ENCODE peak calls at places on chromosomes 11 and 22, in six cellular contexts. One of them, this sample, is unnamed.

GRCh38 chr11:32148824-32149223 is 58.0 kb downstream of the RCN1 start:
- DNase-seq in upper lobe of right lung: no peak
- DNase-seq in prostate gland: no peak
- DNase-seq in OCI-LY7: no peak
- DNase-seq in fibroblast of lung: no peak
- DNase-seq in ovary: no peak
- DNase-seq in this sample: no peak

GRCh38 chr11:46906596-46906995 is 11.8 kb downstream of the LRP4 start:
- DNase-seq in upper lobe of right lung: no peak
- DNase-seq in prostate gland: no peak
- DNase-seq in OCI-LY7: no peak
- DNase-seq in fibroblast of lung: no peak
- DNase-seq in ovary: peak
- DNase-seq in this sample: no peak

GRCh38 chr22:38753894-38754246 is 1.9 kb downstream of the SUN2 start:
- DNase-seq in upper lobe of right lung: no peak
- DNase-seq in prostate gland: no peak
- DNase-seq in OCI-LY7: no peak
- DNase-seq in fibroblast of lung: no peak
- DNase-seq in ovary: no peak
- DNase-seq in this sample: no peak

GRCh38 chr22:50177537-50178470 is 7.3 kb downstream of the PANX2 start:
- DNase-seq in upper lobe of right lung: no peak
- DNase-seq in prostate gland: no peak
- DNase-seq in OCI-LY7: no peak
- DNase-seq in fibroblast of lung: no peak
- DNase-seq in ovary: peak
- DNase-seq in this sample: no peak

GRCh38 chr22:33747029-33747428 is 173.2 kb downstream of the LARGE1 start:
- DNase-seq in upper lobe of right lung: no peak
- DNase-seq in prostate gland: no peak
- DNase-seq in OCI-LY7: no peak
- DNase-seq in fibroblast of lung: no peak
- DNase-seq in ovary: no peak
- DNase-seq in this sample: no peak

GRCh38 chr11:36400768-36401455 is 104.8 kb downstream of the PRR5L start:
- DNase-seq in upper lobe of right lung: no peak
- DNase-seq in prostate gland: no peak
- DNase-seq in OCI-LY7: no peak
- DNase-seq in fibroblast of lung: no peak
- DNase-seq in ovary: no peak
- DNase-seq in this sample: no peak

GRCh38 chr22:44574057-44574456 is 76.0 kb upstream of the RTL6 start:
- DNase-seq in upper lobe of right lung: peak
- DNase-seq in prostate gland: peak
- DNase-seq in OCI-LY7: no peak
- DNase-seq in fibroblast of lung: peak
- DNase-seq in ovary: peak
- DNase-seq in this sample: no peak

GRCh38 chr11:108568183-108568858 is 25.2 kb downstream of the EXPH5 start:
- DNase-seq in upper lobe of right lung: no peak
- DNase-seq in prostate gland: no peak
- DNase-seq in OCI-LY7: no peak
- DNase-seq in fibroblast of lung: peak
- DNase-seq in ovary: peak
- DNase-seq in this sample: no peak

GRCh38 chr11:128828350-128828749 is 38.7 kb downstream of the KCNJ1 start:
- DNase-seq in upper lobe of right lung: no peak
- DNase-seq in prostate gland: no peak
- DNase-seq in OCI-LY7: no peak
- DNase-seq in fibroblast of lung: no peak
- DNase-seq in ovary: no peak
- DNase-seq in this sample: no peak

GRCh38 chr11:71446942-71447688 is 1.1 kb downstream of the DHCR7 start:
- DNase-seq in upper lobe of right lung: no peak
- DNase-seq in prostate gland: peak
- DNase-seq in OCI-LY7: no peak
- DNase-seq in fibroblast of lung: peak
- DNase-seq in ovary: no peak
- DNase-seq in this sample: no peak

GRCh38 chr22:26524870-26525269 is 12.6 kb upstream of the TFIP11 start:
- DNase-seq in upper lobe of right lung: no peak
- DNase-seq in prostate gland: no peak
- DNase-seq in OCI-LY7: no peak
- DNase-seq in fibroblast of lung: no peak
- DNase-seq in ovary: no peak
- DNase-seq in this sample: no peak

GRCh38 chr22:49590851-49591445 is 236.7 kb downstream of the BRD1 start:
- DNase-seq in upper lobe of right lung: peak
- DNase-seq in prostate gland: no peak
- DNase-seq in OCI-LY7: no peak
- DNase-seq in fibroblast of lung: no peak
- DNase-seq in ovary: no peak
- DNase-seq in this sample: no peak

GRCh38 chr22:44351685-44352377 is 39.1 kb upstream of the SHISAL1 start:
- DNase-seq in upper lobe of right lung: no peak
- DNase-seq in prostate gland: peak
- DNase-seq in OCI-LY7: no peak
- DNase-seq in fibroblast of lung: peak
- DNase-seq in ovary: peak
- DNase-seq in this sample: no peak

GRCh38 chr11:26947379-26947844 is 46.5 kb upstream of the FIBIN start:
- DNase-seq in upper lobe of right lung: no peak
- DNase-seq in prostate gland: peak
- DNase-seq in OCI-LY7: no peak
- DNase-seq in fibroblast of lung: peak
- DNase-seq in ovary: peak
- DNase-seq in this sample: no peak

GRCh38 chr22:27399161-27399560 is 402.4 kb downstream of the MN1 start:
- DNase-seq in upper lobe of right lung: no peak
- DNase-seq in prostate gland: no peak
- DNase-seq in OCI-LY7: no peak
- DNase-seq in fibroblast of lung: peak
- DNase-seq in ovary: peak
- DNase-seq in this sample: no peak

GRCh38 chr11:69644071-69644961 is 3.4 kb downstream of the CCND1 start:
- DNase-seq in upper lobe of right lung: peak
- DNase-seq in prostate gland: peak
- DNase-seq in OCI-LY7: no peak
- DNase-seq in fibroblast of lung: peak
- DNase-seq in ovary: peak
- DNase-seq in this sample: no peak
- H3K4me3 ChIP-seq in upper lobe of right lung: peak
- H3K4me3 ChIP-seq in prostate gland: peak
- H3K4me3 ChIP-seq in OCI-LY7: no peak
- H3K4me3 ChIP-seq in fibroblast of lung: no peak
- H3K4me3 ChIP-seq in ovary: no peak
- H3K4me3 ChIP-seq in this sample: no peak

GRCh38 chr11:127791844-127792243 is 791.3 kb upstream of the KIRREL3 start:
- DNase-seq in upper lobe of right lung: no peak
- DNase-seq in prostate gland: no peak
- DNase-seq in OCI-LY7: no peak
- DNase-seq in fibroblast of lung: no peak
- DNase-seq in ovary: no peak
- DNase-seq in this sample: no peak

DNA sequence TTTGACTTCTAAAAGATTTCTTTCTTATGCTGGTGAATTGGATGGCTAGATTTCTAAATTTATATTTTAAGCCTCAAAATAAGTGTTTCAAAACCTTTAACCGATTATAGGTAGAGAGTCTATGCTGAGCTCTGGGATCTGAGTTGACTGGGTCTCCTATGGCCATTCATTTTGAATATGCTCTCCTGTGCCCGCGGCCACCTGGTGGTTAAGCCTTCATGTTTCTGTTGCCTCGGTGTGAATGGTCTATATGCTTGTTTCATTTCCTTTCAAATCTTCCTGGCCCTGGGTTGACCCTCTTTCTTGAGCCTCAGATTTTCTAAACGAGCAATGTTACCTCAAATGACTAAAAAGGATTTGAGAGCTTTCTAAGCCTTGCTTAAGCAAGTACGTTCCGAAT is 789.3 kb upstream of the KIRREL3 start:
- DNase-seq in upper lobe of right lung: no peak
- DNase-seq in prostate gland: no peak
- DNase-seq in OCI-LY7: peak
- DNase-seq in fibroblast of lung: no peak
- DNase-seq in ovary: no peak
- DNase-seq in this sample: no peak
- TF ChIP-seq CTCF in upper lobe of right lung: no peak
- TF ChIP-seq CTCF in prostate gland: peak
- TF ChIP-seq CTCF in OCI-LY7: peak
- TF ChIP-seq CTCF in fibroblast of lung: peak
- TF ChIP-seq CTCF in ovary: no peak
- TF ChIP-seq CTCF in this sample: peak

GRCh38 chr22:31092161-31092560 is 11.0 kb downstream of the SMTN start:
- DNase-seq in upper lobe of right lung: no peak
- DNase-seq in prostate gland: no peak
- DNase-seq in OCI-LY7: no peak
- DNase-seq in fibroblast of lung: no peak
- DNase-seq in ovary: peak
- DNase-seq in this sample: no peak
- H3K4me3 ChIP-seq in upper lobe of right lung: no peak
- H3K4me3 ChIP-seq in prostate gland: peak
- H3K4me3 ChIP-seq in OCI-LY7: no peak
- H3K4me3 ChIP-seq in fibroblast of lung: no peak
- H3K4me3 ChIP-seq in ovary: peak
- H3K4me3 ChIP-seq in this sample: no peak

GRCh38 chr11:69186316-69187266 is 30.9 kb downstream of the SMIM38 start:
- DNase-seq in upper lobe of right lung: no peak
- DNase-seq in prostate gland: no peak
- DNase-seq in OCI-LY7: no peak
- DNase-seq in fibroblast of lung: no peak
- DNase-seq in ovary: no peak
- DNase-seq in this sample: no peak
- TF ChIP-seq CTCF in upper lobe of right lung: no peak
- TF ChIP-seq CTCF in prostate gland: no peak
- TF ChIP-seq CTCF in OCI-LY7: no peak
- TF ChIP-seq CTCF in fibroblast of lung: no peak
- TF ChIP-seq CTCF in ovary: no peak
- TF ChIP-seq CTCF in this sample: no peak